ENCODE peak calls at places on chromosomes 1 and 21, in nine cellular contexts. G is AG04450; F is CD8-positive, alpha-beta T cell; K is SK-MEL-5; R is HT1080; E is T-helper 17 cell; J is BJ; B is activated naive CD8-positive, alpha-beta T cell treated with anti-CD3 and anti-CD28 coated beads, Interleukin-2, amount 50 U/mL, for 24 hours; N is T47D. W is an unnamed sample.

GRCh38 chr1:91617242-91617837 is 116.7 kb downstream of the CDC7 start:
- DNase-seq in N (no peak), G (no peak), B (no peak), E (no peak), J (no peak), R (no peak), F (no peak), K (no peak), W (no peak)

GRCh38 chr1:3651939-3652537 is at the start of gene TP73:
- DNase-seq in F (no peak), N (peak; percentile 67), R (no peak), G (no peak), J (no peak), K (no peak), B (peak; percentile 15), E (no peak), W (no peak)

GRCh38 chr1:109763646-109764415 is at the start of gene EPS8L3:
- DNase-seq in N (no peak), B (no peak), G (no peak), F (no peak), R (no peak), J (no peak), E (no peak), K (no peak), W (no peak)

GRCh38 chr1:165424454-165425283 is 20.3 kb downstream of the RXRG start:
- DNase-seq in G (no peak), E (no peak), N (no peak), R (no peak), B (no peak), J (no peak), K (no peak), F (no peak), W (no peak)

GRCh38 chr1:22184892-22185612 is 42.2 kb upstream of the WNT4 start:
- DNase-seq in G (no peak), J (no peak), B (no peak), K (no peak), N (no peak), R (peak; percentile 33), F (no peak), E (no peak), W (no peak)

GRCh38 chr1:28249013-28249870 is 10.1 kb upstream of the SESN2 start:
- DNase-seq in B (no peak), F (peak; percentile 35), J (no peak), R (peak; percentile 74), N (peak; percentile 26), E (no peak), K (peak; percentile 77), G (no peak), W (peak; percentile 67)

GRCh38 chr1:154759196-154759595 is 110.9 kb downstream of the KCNN3 start:
- DNase-seq in E (no peak), F (peak; percentile 51), G (no peak), J (no peak), N (no peak), K (no peak), B (peak; percentile 77), R (no peak), W (no peak)

GRCh38 chr21:45505416-45506021 is 36.7 kb downstream of the SLC19A1 start:
- DNase-seq in K (no peak), J (no peak), F (no peak), N (no peak), R (no peak), G (no peak), E (no peak), B (no peak), W (no peak)

GRCh38 chr1:72000809-72001208 is 281.5 kb downstream of the NEGR1 start:
- DNase-seq in R (no peak), J (no peak), N (no peak), E (no peak), G (no peak), B (no peak), F (no peak), K (no peak), W (no peak)

GRCh38 chr1:201503397-201504176 is 3.3 kb downstream of the CSRP1 start:
- DNase-seq in R (peak; percentile 94), G (peak; percentile 98), F (no peak), B (no peak), J (peak; percentile 94), N (peak; percentile 60), K (no peak), E (no peak), W (peak; percentile 95)

GRCh38 chr1:33004628-33005027 is 32.1 kb downstream of the AK2 start:
- DNase-seq in E (no peak), G (no peak), K (peak; percentile 81), N (no peak), B (no peak), J (no peak), R (peak; percentile 78), F (no peak), W (no peak)

GRCh38 chr1:59017501-59018231 is 233.8 kb upstream of the JUN start:
- DNase-seq in J (no peak), F (no peak), R (no peak), E (no peak), N (no peak), K (no peak), G (no peak), B (no peak), W (no peak)

GRCh38 chr1:183180213-183180612 is 5.9 kb upstream of the LAMC2 start:
- DNase-seq in F (no peak), B (no peak), R (peak; percentile 62), E (no peak), J (no peak), K (no peak), G (peak; percentile 65), N (no peak), W (peak; percentile 71)

GRCh38 chr1:54230507-54231339 is 30.8 kb downstream of the MRPL37 start:
- DNase-seq in J (no peak), K (no peak), G (no peak), F (no peak), B (peak; percentile 60), R (no peak), E (no peak), N (no peak), W (no peak)

GRCh38 chr21:43984905-43985689 is 27.0 kb upstream of the TRAPPC10 start:
- DNase-seq in F (no peak), E (no peak), J (no peak), R (no peak), B (no peak), K (no peak), G (no peak), N (no peak), W (no peak)

GRCh38 chr21:18914570-18914969 is 511.0 kb upstream of the TMPRSS15 start:
- DNase-seq in E (no peak), J (no peak), K (no peak), R (no peak), F (no peak), G (no peak), N (no peak), B (no peak), W (no peak)

GRCh38 chr1:204961765-204962419 is 81.1 kb upstream of the CNTN2 start:
- DNase-seq in G (no peak), N (no peak), E (no peak), K (no peak), F (no peak), R (peak; percentile 3), J (no peak), B (no peak), W (no peak)

GRCh38 chr1:76562292-76562691 is 305.0 kb upstream of the ST6GALNAC5 start:
- DNase-seq in E (no peak), G (no peak), B (no peak), R (no peak), J (no peak), K (no peak), N (no peak), F (no peak), W (no peak)